ENCODE peak calls at places on chromosomes 2 and 18, in eight cellular contexts. Z, W, L, G, Q, D, E and X are unnamed samples.

GRCh38 chr2:71697106-71698010 is 244.0 kb downstream of the DYSF start:
- DNase-seq in L (no peak), Z (no peak), G (no peak), W (no peak), D (no peak), E (no peak), Q (no peak), X (no peak)

GRCh38 chr2:9207641-9208301 is 1.2 kb downstream of the ASAP2 start:
- DNase-seq in G (no peak), D (no peak), L (no peak), E (no peak), Z (peak), W (no peak), Q (peak), X (no peak)

GRCh38 chr18:29226201-29226600 is 1049.3 kb upstream of the CDH2 start:
- DNase-seq in G (no peak), Z (no peak), D (no peak), E (no peak), Q (no peak), L (no peak), W (no peak), X (no peak)

GRCh38 chr2:219631925-219632757 is 4.7 kb downstream of the SLC4A3 start:
- DNase-seq in W (no peak), Q (no peak), D (no peak), Z (no peak), G (no peak), E (no peak), L (no peak), X (no peak)

GRCh38 chr2:43049836-43050796 is 176.3 kb downstream of the ZFP36L2 start:
- DNase-seq in Q (no peak), D (no peak), E (no peak), W (no peak), Z (no peak), L (no peak), G (no peak), X (no peak)

GRCh38 chr18:44856157-44856556 is 175.5 kb downstream of the SETBP1 start:
- DNase-seq in E (no peak), G (no peak), Q (no peak), W (no peak), L (no peak), Z (no peak), D (no peak), X (no peak)

GRCh38 chr2:164808776-164809175 is 32.8 kb downstream of the COBLL1 start:
- DNase-seq in D (no peak), Q (no peak), L (no peak), G (no peak), Z (no peak), E (no peak), W (no peak), X (no peak)

GRCh38 chr2:43038034-43038719 is 188.2 kb downstream of the ZFP36L2 start:
- DNase-seq in Z (no peak), Q (no peak), W (no peak), E (no peak), G (no peak), L (no peak), D (no peak), X (no peak)

GRCh38 chr2:227772197-227772661 is 26.5 kb downstream of the SCYGR8 start:
- DNase-seq in E (peak), Z (no peak), W (no peak), D (no peak), L (no peak), G (no peak), Q (no peak), X (no peak)

GRCh38 chr2:241910604-241911520 is 41.3 kb downstream of the RTP5 start:
- DNase-seq in Q (no peak), G (no peak), W (no peak), L (no peak), E (no peak), Z (no peak), D (no peak), X (no peak)

GRCh38 chr18:34707670-34708069 is 2.4 kb upstream of the DTNA start:
- DNase-seq in G (no peak), Q (peak), L (no peak), E (peak), Z (no peak), D (no peak), W (no peak), X (no peak)

GRCh38 chr2:75002007-75002406 is 43.6 kb downstream of the POLE4 start:
- DNase-seq in D (no peak), W (no peak), G (no peak), L (no peak), E (no peak), Q (no peak), Z (no peak), X (no peak)

GRCh38 chr2:119487434-119488244 is 36.6 kb downstream of the SCTR start:
- DNase-seq in E (no peak), D (no peak), L (no peak), W (no peak), Q (no peak), G (no peak), Z (peak), X (no peak)

GRCh38 chr2:238729261-238729935 is 118.5 kb upstream of the TWIST2 start:
- DNase-seq in G (no peak), W (no peak), D (no peak), Z (no peak), Q (no peak), L (no peak), E (no peak), X (no peak)

GRCh38 chr2:241940329-241940728 is 70.8 kb downstream of the RTP5 start:
- DNase-seq in E (no peak), Q (peak), G (no peak), L (no peak), D (no peak), Z (no peak), W (no peak), X (no peak)

GRCh38 chr2:23776021-23776420 is 150.9 kb downstream of the ATAD2B start:
- DNase-seq in L (no peak), D (no peak), G (no peak), E (no peak), Q (no peak), W (no peak), Z (no peak), X (no peak)

GRCh38 chr2:146079216-146079615 is 1559.3 kb upstream of the ZEB2 start:
- DNase-seq in L (no peak), E (no peak), Q (no peak), W (no peak), D (no peak), G (no peak), Z (no peak), X (no peak)

GRCh38 chr2:73112026-73112912 is 479 bp downstream of the RAB11FIP5 start:
- DNase-seq in L (peak), D (peak), W (peak), Z (peak), Q (peak), G (no peak), E (no peak), X (no peak)

GRCh38 chr2:26979761-26980160 is 9.3 kb downstream of the MAPRE3 start:
- DNase-seq in Q (no peak), E (no peak), G (no peak), D (no peak), W (no peak), Z (no peak), L (no peak), X (no peak)

GRCh38 chr2:46157966-46158310 is 139.3 kb upstream of the EPAS1 start:
- DNase-seq in E (no peak), D (no peak), W (no peak), Z (no peak), L (no peak), Q (no peak), G (no peak), X (no peak)

GRCh38 chr2:85019121-85019520 is 48.2 kb downstream of the KCMF1 start:
- DNase-seq in E (no peak), Z (no peak), W (no peak), Q (no peak), L (no peak), G (no peak), D (no peak), X (no peak)

GRCh38 chr2:120344214-120344990 is 1.5 kb upstream of the INHBB start:
- DNase-seq in E (peak), W (peak), L (no peak), Z (peak), Q (no peak), D (no peak), G (peak), X (no peak)

GRCh38 chr2:101330253-101330921 is 21.9 kb upstream of the RNF149 start:
- DNase-seq in Z (no peak), E (no peak), L (no peak), W (peak), G (peak), Q (no peak), D (peak), X (peak)

GRCh38 chr2:66573412-66573811 is 138.5 kb downstream of the MEIS1 start:
- DNase-seq in D (no peak), Z (no peak), W (no peak), L (no peak), Q (no peak), E (peak), G (no peak), X (no peak)

GRCh38 chr2:15316370-15316814 is 244.7 kb downstream of the NBAS start:
- DNase-seq in E (peak), W (no peak), Z (no peak), D (no peak), G (no peak), Q (no peak), L (peak), X (no peak)